ENCODE peak calls at places on chromosome 13, in eight cellular contexts. U, G, A, Y, Z, M, O and T are unnamed samples.

GRCh38 chr13:23859455-23859854 is 29.7 kb downstream of the MIPEP start:
- DNase-seq in U (no peak), G (no peak), A (no peak), Y (no peak), Z (no peak), M (no peak), O (no peak), T (no peak)

GRCh38 chr13:40388617-40389016 is 277.8 kb downstream of the FOXO1 start:
- DNase-seq in U (peak; percentile 96), G (peak; percentile 67), A (no peak), Y (no peak), Z (no peak), M (no peak), O (peak; percentile 76), T (no peak)

GRCh38 chr13:99729745-99730144 is 228.5 kb downstream of the TM9SF2 start:
- DNase-seq in U (no peak), G (no peak), A (no peak), Y (no peak), Z (no peak), M (no peak), O (no peak), T (no peak)

GRCh38 chr13:110683203-110683883 is 22.6 kb downstream of the CARS2 start:
- DNase-seq in U (no peak), G (no peak), A (no peak), Y (no peak), Z (no peak), M (no peak), O (no peak), T (no peak)

GRCh38 chr13:111202745-111203144 is 87.6 kb downstream of the ARHGEF7 start:
- DNase-seq in U (peak; percentile 66), G (no peak), A (no peak), Y (no peak), Z (no peak), M (no peak), O (peak; percentile 73), T (no peak)

GRCh38 chr13:99436686-99437416 is 64.4 kb upstream of the TM9SF2 start:
- DNase-seq in U (peak; percentile 82), G (peak; percentile 95), A (peak; percentile 90), Y (peak; percentile 94), Z (peak; percentile 93), M (peak; percentile 94), O (peak; percentile 76), T (peak; percentile 88)

GRCh38 chr13:61286148-61286745 is 129.4 kb downstream of the PCDH20 start:
- DNase-seq in U (peak; percentile 8), G (no peak), A (no peak), Y (no peak), Z (no peak), M (no peak), O (no peak), T (no peak)

GRCh38 chr13:92187378-92187989 is 789.1 kb downstream of the GPC5 start:
- DNase-seq in U (peak; percentile 84), G (no peak), A (no peak), Y (no peak), Z (no peak), M (peak; percentile 28), O (peak; percentile 38), T (no peak)

GRCh38 chr13:112721198-112722104 is 31.6 kb downstream of the ATP11A start:
- DNase-seq in U (no peak), G (no peak), A (peak; percentile 14), Y (no peak), Z (peak; percentile 46), M (no peak), O (no peak), T (no peak)

GRCh38 chr13:42041017-42041683 is 7.3 kb upstream of the DGKH start:
- DNase-seq in U (peak; percentile 53), G (no peak), A (peak; percentile 70), Y (no peak), Z (peak; percentile 69), M (peak; percentile 37), O (peak; percentile 56), T (peak; percentile 75)

GRCh38 chr13:34258646-34259386 is 440.9 kb downstream of the RFC3 start:
- DNase-seq in U (no peak), G (no peak), A (no peak), Y (no peak), Z (no peak), M (no peak), O (no peak), T (no peak)

GRCh38 chr13:47233734-47234133 is 336.9 kb upstream of the HTR2A start:
- DNase-seq in U (no peak), G (no peak), A (no peak), Y (no peak), Z (no peak), M (no peak), O (no peak), T (no peak)

GRCh38 chr13:113948034-113948742 is 25.7 kb downstream of the C13orf46 start:
- DNase-seq in U (peak; percentile 23), G (no peak), A (peak; percentile 38), Y (no peak), Z (no peak), M (no peak), O (no peak), T (no peak)

GRCh38 chr13:99159331-99160061 is 41.2 kb upstream of the UBAC2 start:
- DNase-seq in U (no peak), G (no peak), A (no peak), Y (no peak), Z (no peak), M (no peak), O (no peak), T (no peak)

GRCh38 chr13:44388427-44388826 is 14.8 kb downstream of the SERP2 start:
- DNase-seq in U (no peak), G (no peak), A (no peak), Y (no peak), Z (no peak), M (no peak), O (no peak), T (no peak)
- TF ChIP-seq CTCF in U (no peak), G (no peak), A (no peak), Y (no peak), Z (no peak), M (no peak), O (no peak), T (no peak)

GRCh38 chr13:76717092-76717491 is 169.1 kb downstream of the KCTD12 start:
- DNase-seq in U (no peak), G (no peak), A (no peak), Y (no peak), Z (no peak), M (no peak), O (no peak), T (no peak)
- TF ChIP-seq CTCF in U (no peak), G (no peak), A (no peak), Y (no peak), Z (no peak), M (no peak), O (no peak), T (no peak)

GRCh38 chr13:49214917-49215376 is 5.2 kb upstream of the MLNR start:
- DNase-seq in U (peak; percentile 72), G (no peak), A (no peak), Y (no peak), Z (peak; percentile 71), M (no peak), O (peak; percentile 51), T (no peak)
- TF ChIP-seq CTCF in U (peak; percentile 64), G (peak; percentile 23), A (no peak), Y (no peak), Z (peak; percentile 24), M (no peak), O (no peak), T (no peak)

DNA sequence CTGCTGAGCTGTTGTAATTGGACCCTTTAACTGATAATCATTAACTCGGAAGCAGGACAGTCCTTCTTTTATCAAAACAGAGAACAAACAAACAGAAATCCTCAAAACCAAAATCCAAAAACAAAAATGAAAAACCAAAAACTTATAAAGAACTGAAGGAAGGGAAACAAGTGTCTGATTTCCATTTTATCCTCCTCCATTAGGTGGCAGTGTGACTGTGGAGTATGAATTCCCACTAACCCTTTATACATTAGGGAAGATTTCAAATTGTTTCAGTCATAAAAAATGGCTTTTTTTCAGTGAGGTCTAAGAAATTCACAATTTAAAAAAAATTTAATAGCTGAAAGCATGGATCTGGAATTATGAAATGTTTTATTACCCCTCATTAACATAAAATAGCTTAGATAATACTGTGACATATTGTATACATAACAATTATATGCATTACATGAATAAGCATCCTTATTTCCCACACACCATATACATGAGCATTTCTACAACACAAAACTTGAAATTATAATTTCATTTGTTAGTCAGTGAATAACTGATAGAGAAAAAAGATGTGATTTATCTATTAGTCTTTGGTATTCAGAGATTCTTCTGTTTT is 1074.3 kb upstream of the PCDH9 start:
- DNase-seq in U (peak; percentile 6), G (no peak), A (no peak), Y (no peak), Z (no peak), M (no peak), O (peak; percentile 7), T (no peak)
- TF ChIP-seq CTCF in U (peak; percentile 86), G (no peak), A (peak; percentile 6), Y (peak; percentile 80), Z (peak; percentile 40), M (peak; percentile 81), O (peak; percentile 13), T (peak; percentile 84)

DNA sequence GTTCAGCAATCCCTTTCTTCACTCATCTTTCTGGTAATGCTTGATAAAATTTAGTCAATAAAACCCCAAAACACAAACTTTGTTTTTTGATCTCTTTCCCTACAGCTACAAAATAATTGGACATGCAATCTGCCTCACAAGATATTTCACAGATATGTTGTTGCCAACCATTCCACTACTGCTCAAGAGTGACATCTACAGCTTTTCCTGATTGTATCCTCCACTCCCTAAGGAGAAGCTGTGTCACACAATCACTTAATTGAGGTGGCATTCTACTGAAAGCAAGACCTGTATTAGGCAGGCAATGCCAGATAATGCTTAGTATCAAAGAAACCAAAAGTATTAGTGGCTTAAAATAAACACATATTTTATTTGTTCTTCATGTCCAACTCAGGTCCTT is 1646.2 kb upstream of the SPRY2 start:
- DNase-seq in U (no peak), G (no peak), A (no peak), Y (no peak), Z (no peak), M (no peak), O (no peak), T (no peak)
- TF ChIP-seq CTCF in U (no peak), G (no peak), A (no peak), Y (no peak), Z (no peak), M (peak; percentile 26), O (no peak), T (no peak)

DNA sequence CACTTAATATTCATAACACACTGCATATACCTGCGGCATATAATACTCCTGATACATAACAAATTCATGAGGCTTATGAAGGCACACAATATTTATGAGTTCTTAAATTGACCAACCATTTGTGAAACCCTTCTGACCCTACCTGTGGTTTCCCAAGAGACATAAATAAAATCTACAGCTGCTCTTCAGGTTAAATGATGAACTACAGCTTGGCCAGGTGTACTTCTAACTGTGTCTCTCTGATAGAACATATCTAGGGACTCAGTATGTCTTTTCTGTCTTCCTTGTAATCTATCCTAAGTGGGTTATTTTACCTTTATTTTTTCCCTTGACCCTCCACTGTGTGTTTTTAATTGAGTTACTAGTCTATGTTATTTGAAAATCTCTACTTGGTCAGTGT is 189.9 kb upstream of the UFM1 start:
- DNase-seq in U (no peak), G (no peak), A (no peak), Y (no peak), Z (no peak), M (no peak), O (no peak), T (no peak)
- TF ChIP-seq CTCF in U (no peak), G (no peak), A (no peak), Y (no peak), Z (no peak), M (no peak), O (no peak), T (no peak)